ENCODE peak calls at places on chromosomes 2 and 18, in five cellular contexts. I, O, S, R and N are unnamed samples.

GRCh38 chr2:232789067-232789466 is 12.7 kb upstream of the KCNJ13 start:
- DNase-seq in R (no peak), O (no peak), I (no peak), S (no peak), N (no peak)

GRCh38 chr2:191386938-191387536 is 141.8 kb downstream of the MYO1B start:
- DNase-seq in R (no peak), S (no peak), O (no peak), I (no peak), N (no peak)

GRCh38 chr2:219578811-219579210 is 6.7 kb downstream of the INHA start:
- DNase-seq in I (no peak), S (no peak), O (no peak), R (no peak), N (no peak)

GRCh38 chr2:10909050-10909995 is 2.4 kb upstream of the KCNF1 start:
- DNase-seq in O (peak; percentile 81), R (no peak), S (peak; percentile 23), I (peak; percentile 87), N (peak; percentile 74)

GRCh38 chr2:10946394-10946793 is 34.7 kb downstream of the KCNF1 start:
- DNase-seq in O (no peak), S (no peak), I (no peak), R (no peak), N (no peak)

GRCh38 chr2:121075006-121075545 is 209.9 kb downstream of the TFCP2L1 start:
- DNase-seq in O (peak; percentile 65), I (peak; percentile 94), S (no peak), R (peak; percentile 5), N (peak; percentile 83)

GRCh38 chr2:177921726-177922125 is 150.9 kb downstream of the PDE11A start:
- DNase-seq in R (no peak), S (no peak), O (no peak), I (no peak), N (no peak)

GRCh38 chr2:202932425-202933138 is 20.5 kb downstream of the CARF start:
- DNase-seq in S (no peak), R (no peak), I (no peak), O (no peak), N (no peak)

GRCh38 chr2:7070483-7070882 is 153.3 kb downstream of the RNF144A start:
- DNase-seq in R (no peak), S (no peak), O (no peak), I (no peak), N (no peak)

GRCh38 chr2:74715071-74715791 is 61.2 kb downstream of the SEMA4F start:
- DNase-seq in S (peak; percentile 72), R (peak; percentile 48), O (peak; percentile 90), I (peak; percentile 92), N (peak; percentile 85)

GRCh38 chr2:137706786-137707613 is 257.3 kb upstream of the HNMT start:
- DNase-seq in O (no peak), R (no peak), S (no peak), I (no peak), N (no peak)

GRCh38 chr2:222882484-222882928 is 21.7 kb downstream of the ACSL3 start:
- DNase-seq in R (no peak), O (no peak), I (no peak), S (no peak), N (no peak)

GRCh38 chr18:77001041-77001440 is 131.5 kb downstream of the MBP start:
- DNase-seq in S (no peak), I (no peak), R (no peak), O (no peak), N (no peak)

GRCh38 chr18:75070625-75071483 is 138.1 kb downstream of the PTGR3 start:
- DNase-seq in O (no peak), R (peak; percentile 37), S (peak; percentile 74), I (no peak), N (peak; percentile 18)

GRCh38 chr18:32093106-32093511 is 1.4 kb downstream of the RNF138 start:
- DNase-seq in R (no peak), I (peak; percentile 76), O (peak; percentile 52), S (peak; percentile 16), N (no peak)

GRCh38 chr18:8868276-8868675 is 162.9 kb downstream of the MTCL1 start:
- DNase-seq in R (no peak), S (no peak), O (no peak), I (no peak), N (no peak)

GRCh38 chr18:58046087-58046793 is 2.2 kb downstream of the NEDD4L start:
- DNase-seq in I (peak; percentile 65), S (peak; percentile 57), O (no peak), R (no peak), N (no peak)

GRCh38 chr18:45384137-45384998 is 230.9 kb upstream of the SLC14A2 start:
- DNase-seq in I (peak; percentile 93), R (peak; percentile 8), O (peak; percentile 77), S (peak; percentile 27), N (peak; percentile 63)

GRCh38 chr2:173184031-173185004 is 108.7 kb downstream of the MAP3K20 start:
- DNase-seq in I (peak; percentile 74), O (no peak), S (no peak), R (no peak), N (peak; percentile 18)

GRCh38 chr2:156229724-156230362 is 102.7 kb downstream of the NR4A2 start:
- DNase-seq in I (peak; percentile 11), R (no peak), O (no peak), S (no peak), N (no peak)

GRCh38 chr2:124437811-124438210 is 412.7 kb downstream of the CNTNAP5 start:
- DNase-seq in O (peak; percentile 45), R (no peak), I (peak; percentile 63), S (no peak), N (no peak)

GRCh38 chr2:61015971-61016370 is 1.5 kb upstream of the PEX13 start:
- DNase-seq in O (no peak), S (peak; percentile 47), R (no peak), I (no peak), N (no peak)

GRCh38 chr2:52821631-52822030 is 946.0 kb upstream of the CHAC2 start:
- DNase-seq in O (no peak), I (peak; percentile 23), R (no peak), S (no peak), N (no peak)

GRCh38 chr2:54012538-54013141 is 41.8 kb upstream of the PSME4 start:
- DNase-seq in O (no peak), I (no peak), R (no peak), S (no peak), N (no peak)

GRCh38 chr18:79926715-79927596 is 24.5 kb downstream of the SLC66A2 start:
- DNase-seq in I (no peak), S (no peak), R (no peak), O (peak; percentile 21), N (no peak)

GRCh38 chr2:222753251-222753824 is 81.9 kb downstream of the MOGAT1 start:
- DNase-seq in R (no peak), S (no peak), O (no peak), I (no peak), N (peak; percentile 15)

GRCh38 chr2:112957511-112957910 is 20.3 kb upstream of the IL36G start:
- DNase-seq in R (no peak), I (no peak), S (no peak), O (no peak), N (no peak)

GRCh38 chr2:10392951-10393647 is 55.0 kb downstream of the ODC1 start:
- DNase-seq in R (no peak), I (peak; percentile 55), O (no peak), S (no peak), N (peak; percentile 42)

GRCh38 chr2:69089244-69089643 is 76.3 kb downstream of the ANTXR1 start:
- DNase-seq in O (no peak), I (no peak), R (no peak), S (no peak), N (no peak)

GRCh38 chr2:69096326-69097095 is 83.5 kb downstream of the ANTXR1 start:
- DNase-seq in R (no peak), S (peak; percentile 25), O (no peak), I (no peak), N (no peak)

GRCh38 chr2:69090008-69090407 is 77.0 kb downstream of the ANTXR1 start:
- DNase-seq in R (no peak), S (no peak), I (no peak), O (no peak), N (no peak)

GRCh38 chr2:69095246-69095645 is 82.3 kb downstream of the ANTXR1 start:
- DNase-seq in O (no peak), I (no peak), R (no peak), S (no peak), N (no peak)

DNA sequence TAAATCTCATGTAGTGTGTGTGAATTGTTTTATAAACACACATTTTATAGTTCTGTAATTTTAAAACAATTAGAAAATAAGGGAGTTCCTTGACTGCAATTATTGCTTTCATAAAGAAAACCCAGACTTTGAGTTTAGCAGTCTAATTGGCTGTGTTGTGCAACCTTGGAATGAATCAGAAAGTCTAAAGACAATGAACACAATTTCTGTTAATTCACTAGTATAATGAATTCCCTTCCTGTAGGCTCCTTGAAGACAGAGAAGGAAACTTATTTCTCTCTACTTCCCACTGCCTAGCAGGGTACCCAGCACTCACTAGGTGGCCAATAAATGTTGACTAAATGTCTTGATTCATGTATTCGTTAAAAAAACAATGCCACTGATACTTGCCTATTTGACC is 79.9 kb downstream of the ANTXR1 start:
- DNase-seq in I (no peak), R (no peak), O (no peak), S (no peak), N (no peak)
- TF ChIP-seq CREB1 in I (no peak), R (no peak), O (no peak), S (no peak), N (no peak)

GRCh38 chr2:201546576-201546975 is 95.0 kb downstream of the STRADB start:
- DNase-seq in R (no peak), O (no peak), I (no peak), S (no peak), N (no peak)
- TF ChIP-seq CREB1 in R (no peak), O (no peak), I (no peak), S (no peak), N (no peak)

DNA sequence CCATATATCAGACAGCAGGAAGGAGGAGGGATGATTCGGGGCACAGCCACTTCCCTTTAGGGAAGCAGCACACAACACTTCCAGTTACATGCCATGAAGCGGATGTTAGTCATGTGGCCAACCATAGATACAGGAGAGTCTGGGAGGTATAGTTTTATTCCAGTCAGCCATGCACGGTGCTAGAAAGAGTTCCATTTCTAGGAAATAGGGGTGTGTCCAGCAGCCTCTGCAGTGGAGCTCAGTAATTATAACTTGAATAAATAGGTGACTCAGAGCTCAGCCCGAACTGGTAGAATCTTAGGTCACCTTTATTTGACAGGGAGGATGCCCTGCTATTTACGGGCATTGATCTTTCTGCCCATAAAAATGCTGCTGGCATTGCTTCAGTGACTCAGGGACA is 159.0 kb downstream of the TWIST2 start:
- DNase-seq in I (no peak), O (no peak), S (no peak), R (no peak), N (no peak)
- TF ChIP-seq CREB1 in I (no peak), O (no peak), S (no peak), R (no peak), N (no peak)

DNA sequence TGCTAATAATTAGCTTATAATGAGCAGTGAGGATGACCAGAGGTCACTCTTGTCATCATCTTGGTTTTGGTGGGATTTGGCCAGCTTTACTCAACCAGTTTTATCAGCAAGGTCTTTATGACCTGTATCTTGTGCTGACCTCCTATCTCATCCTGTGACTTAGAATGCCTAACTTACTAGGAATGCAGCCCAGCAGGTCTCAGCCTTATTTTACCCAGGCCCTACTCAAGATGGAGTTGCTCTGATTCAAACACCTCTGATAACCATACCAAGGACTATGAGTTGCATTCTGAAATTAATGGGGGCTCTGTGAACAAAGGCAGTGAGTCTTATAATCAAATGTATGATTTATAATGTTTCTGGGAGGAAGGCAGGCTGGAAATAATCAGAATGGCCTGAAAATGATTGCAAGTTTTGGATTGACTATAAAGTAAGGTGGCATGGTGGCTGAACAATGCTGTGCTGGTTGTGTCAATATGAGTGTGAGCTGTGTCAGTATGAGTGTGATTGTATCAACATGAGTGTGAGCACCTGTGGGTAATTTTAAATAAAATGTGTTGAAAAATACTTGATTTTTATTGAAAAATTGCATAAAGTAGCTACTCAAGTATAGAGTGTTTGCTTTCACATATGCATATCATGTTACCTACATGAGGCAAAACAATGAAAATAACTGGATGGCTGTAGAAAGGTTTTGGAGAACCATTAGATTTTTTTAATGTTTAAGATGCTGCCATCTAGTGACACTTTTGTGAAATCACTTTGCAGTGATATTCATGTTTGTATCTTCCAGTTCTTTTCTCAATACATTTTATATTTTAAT is 103.0 kb downstream of the KYNU start:
- DNase-seq in R (no peak), I (peak; percentile 42), O (no peak), S (peak; percentile 49), N (no peak)
- TF ChIP-seq CREB1 in R (no peak), I (no peak), O (no peak), S (no peak), N (no peak)